ENCODE peak calls at places on chromosome 4, in six cellular contexts. H, K, V, F, N and Y are unnamed samples.

GRCh38 chr4:146288188-146288587 is 73.8 kb downstream of the REELD1 start:
- DNase-seq in K (no peak), F (no peak), V (no peak), H (no peak), N (no peak), Y (no peak)

GRCh38 chr4:181908168-181908567 is 335.0 kb upstream of the TENM3 start:
- DNase-seq in H (no peak), V (no peak), F (no peak), K (no peak), N (no peak), Y (peak)

GRCh38 chr4:187063251-187063650 is 339.6 kb upstream of the FAT1 start:
- DNase-seq in N (no peak), V (no peak), H (no peak), K (no peak), F (no peak), Y (no peak)

GRCh38 chr4:28709821-28710330 is 1849.2 kb downstream of the STIM2 start:
- DNase-seq in H (peak), F (no peak), K (no peak), V (no peak), N (no peak), Y (no peak)

GRCh38 chr4:174120446-174121142 is 162.9 kb downstream of the FBXO8 start:
- DNase-seq in V (peak), K (peak), N (no peak), H (peak), F (peak), Y (peak)

GRCh38 chr4:42844422-42844821 is 48.1 kb upstream of the GRXCR1 start:
- DNase-seq in N (no peak), V (peak), F (no peak), K (no peak), H (no peak), Y (no peak)

GRCh38 chr4:3293410-3294391 is 880 bp downstream of the RGS12 start:
- DNase-seq in V (peak), F (peak), N (no peak), K (peak), H (no peak), Y (peak)

GRCh38 chr4:135256111-135256510 is 1054.5 kb upstream of the PABPC4L start:
- DNase-seq in N (no peak), V (no peak), H (peak), K (no peak), F (no peak), Y (no peak)

GRCh38 chr4:119506761-119507160 is 121.8 kb downstream of the PDE5A start:
- DNase-seq in H (no peak), N (no peak), V (no peak), F (no peak), K (no peak), Y (peak)

GRCh38 chr4:88706574-88706973 is 8.9 kb upstream of the NAP1L5 start:
- DNase-seq in K (peak), F (peak), H (peak), V (peak), N (no peak), Y (peak)

GRCh38 chr4:112284166-112284565 is 1.5 kb downstream of the TIFA start:
- DNase-seq in F (no peak), H (peak), V (peak), K (no peak), N (no peak), Y (peak)

GRCh38 chr4:43089730-43090129 is 197.2 kb downstream of the GRXCR1 start:
- DNase-seq in N (no peak), H (no peak), K (no peak), F (no peak), V (peak), Y (no peak)

GRCh38 chr4:75916091-75916661 is 13.9 kb upstream of the PPEF2 start:
- DNase-seq in H (peak), N (no peak), K (peak), V (peak), F (peak), Y (peak)

GRCh38 chr4:172390341-172390740 is 577.1 kb downstream of the GALNTL6 start:
- DNase-seq in K (no peak), F (no peak), N (no peak), H (no peak), V (no peak), Y (no peak)

GRCh38 chr4:122700178-122700725 is 32.3 kb upstream of the BBS12 start:
- DNase-seq in V (no peak), K (peak), H (peak), F (no peak), N (no peak), Y (peak)

GRCh38 chr4:107733431-107733925 is 13.4 kb upstream of the PAPSS1 start:
- DNase-seq in F (no peak), N (no peak), H (no peak), K (no peak), V (no peak), Y (peak)

GRCh38 chr4:156437666-156438065 is 484.0 kb upstream of the CTSO start:
- DNase-seq in K (no peak), H (no peak), V (no peak), N (no peak), F (no peak), Y (peak)

GRCh38 chr4:125365731-125366130 is 51.0 kb downstream of the FAT4 start:
- DNase-seq in F (no peak), K (no peak), V (no peak), H (no peak), N (no peak), Y (no peak)

GRCh38 chr4:85761803-85762202 is 286.9 kb downstream of the ARHGAP24 start:
- DNase-seq in F (no peak), V (no peak), N (no peak), H (peak), K (no peak), Y (no peak)